ENCODE peak calls at places on chromosomes 16 and 17, in five cellular contexts. One of them, this sample, is unnamed.

GRCh38 chr17:40926341-40926740 is 11.1 kb downstream of the KRT23 start:
- DNase-seq in effector CD4-positive, alpha-beta T cell: no peak
- DNase-seq in foreskin melanocyte: peak
- DNase-seq in AG09319: no peak
- DNase-seq in fibroblast of the conjunctiva: no peak
- DNase-seq in this sample: no peak

GRCh38 chr17:74639704-74640142 is 16.2 kb upstream of the CD300E start:
- DNase-seq in effector CD4-positive, alpha-beta T cell: no peak
- DNase-seq in foreskin melanocyte: no peak
- DNase-seq in AG09319: no peak
- DNase-seq in fibroblast of the conjunctiva: no peak
- DNase-seq in this sample: no peak

GRCh38 chr17:81991684-81992513 is 14.5 kb downstream of the ASPSCR1 start:
- DNase-seq in effector CD4-positive, alpha-beta T cell: no peak
- DNase-seq in foreskin melanocyte: no peak
- DNase-seq in AG09319: no peak
- DNase-seq in fibroblast of the conjunctiva: peak
- DNase-seq in this sample: no peak

GRCh38 chr16:87874639-87875472 is 5.5 kb upstream of the SLC7A5 start:
- DNase-seq in effector CD4-positive, alpha-beta T cell: no peak
- DNase-seq in foreskin melanocyte: no peak
- DNase-seq in AG09319: no peak
- DNase-seq in fibroblast of the conjunctiva: no peak
- DNase-seq in this sample: no peak

GRCh38 chr17:22310717-22311686 is 618.7 kb downstream of the KCNJ18 start:
- DNase-seq in effector CD4-positive, alpha-beta T cell: no peak
- DNase-seq in foreskin melanocyte: no peak
- DNase-seq in AG09319: no peak
- DNase-seq in fibroblast of the conjunctiva: no peak
- DNase-seq in this sample: peak

GRCh38 chr17:39485555-39485954 is 24.3 kb downstream of the CDK12 start:
- DNase-seq in effector CD4-positive, alpha-beta T cell: no peak
- DNase-seq in foreskin melanocyte: no peak
- DNase-seq in AG09319: peak
- DNase-seq in fibroblast of the conjunctiva: peak
- DNase-seq in this sample: no peak

GRCh38 chr17:65515512-65515911 is 45.9 kb downstream of the AXIN2 start:
- DNase-seq in effector CD4-positive, alpha-beta T cell: no peak
- DNase-seq in foreskin melanocyte: no peak
- DNase-seq in AG09319: no peak
- DNase-seq in fibroblast of the conjunctiva: no peak
- DNase-seq in this sample: no peak

GRCh38 chr17:30576326-30576861 is 99.2 kb downstream of the GOSR1 start:
- DNase-seq in effector CD4-positive, alpha-beta T cell: no peak
- DNase-seq in foreskin melanocyte: no peak
- DNase-seq in AG09319: no peak
- DNase-seq in fibroblast of the conjunctiva: no peak
- DNase-seq in this sample: no peak

GRCh38 chr17:50280801-50281441 is 6.7 kb downstream of the TMEM92 start:
- DNase-seq in effector CD4-positive, alpha-beta T cell: no peak
- DNase-seq in foreskin melanocyte: no peak
- DNase-seq in AG09319: no peak
- DNase-seq in fibroblast of the conjunctiva: no peak
- DNase-seq in this sample: no peak

GRCh38 chr17:49696233-49696761 is 11.5 kb downstream of the SLC35B1 start:
- DNase-seq in effector CD4-positive, alpha-beta T cell: peak
- DNase-seq in foreskin melanocyte: no peak
- DNase-seq in AG09319: no peak
- DNase-seq in fibroblast of the conjunctiva: no peak
- DNase-seq in this sample: no peak

GRCh38 chr16:89555780-89556179 is 4.7 kb upstream of the RPL13 start:
- DNase-seq in effector CD4-positive, alpha-beta T cell: no peak
- DNase-seq in foreskin melanocyte: no peak
- DNase-seq in AG09319: no peak
- DNase-seq in fibroblast of the conjunctiva: no peak
- DNase-seq in this sample: no peak

GRCh38 chr16:71711789-71712188 is 12.7 kb downstream of the PHLPP2 start:
- DNase-seq in effector CD4-positive, alpha-beta T cell: no peak
- DNase-seq in foreskin melanocyte: no peak
- DNase-seq in AG09319: no peak
- DNase-seq in fibroblast of the conjunctiva: no peak
- DNase-seq in this sample: no peak

GRCh38 chr17:61325382-61326073 is 74.1 kb upstream of the TBX2 start:
- DNase-seq in effector CD4-positive, alpha-beta T cell: no peak
- DNase-seq in foreskin melanocyte: peak
- DNase-seq in AG09319: no peak
- DNase-seq in fibroblast of the conjunctiva: no peak
- DNase-seq in this sample: no peak

GRCh38 chr16:986925-987581 is 5.5 kb downstream of the SOX8 start:
- DNase-seq in effector CD4-positive, alpha-beta T cell: no peak
- DNase-seq in foreskin melanocyte: no peak
- DNase-seq in AG09319: no peak
- DNase-seq in fibroblast of the conjunctiva: no peak
- DNase-seq in this sample: no peak

GRCh38 chr17:13311301-13311700 is 290.4 kb downstream of the HS3ST3A1 start:
- DNase-seq in effector CD4-positive, alpha-beta T cell: no peak
- DNase-seq in foreskin melanocyte: peak
- DNase-seq in AG09319: peak
- DNase-seq in fibroblast of the conjunctiva: peak
- DNase-seq in this sample: no peak

GRCh38 chr17:61380836-61381525 is 18.7 kb upstream of the TBX2 start:
- DNase-seq in effector CD4-positive, alpha-beta T cell: no peak
- DNase-seq in foreskin melanocyte: no peak
- DNase-seq in AG09319: no peak
- DNase-seq in fibroblast of the conjunctiva: no peak
- DNase-seq in this sample: no peak

GRCh38 chr16:50711862-50712567 is 18.6 kb downstream of the NOD2 start:
- DNase-seq in effector CD4-positive, alpha-beta T cell: no peak
- DNase-seq in foreskin melanocyte: no peak
- DNase-seq in AG09319: no peak
- DNase-seq in fibroblast of the conjunctiva: no peak
- DNase-seq in this sample: no peak

GRCh38 chr16:68512183-68512582 is 26.9 kb upstream of the ZFP90 start:
- DNase-seq in effector CD4-positive, alpha-beta T cell: no peak
- DNase-seq in foreskin melanocyte: no peak
- DNase-seq in AG09319: no peak
- DNase-seq in fibroblast of the conjunctiva: no peak
- DNase-seq in this sample: no peak

GRCh38 chr16:19860146-19861030 is 24.3 kb downstream of the GPRC5B start:
- DNase-seq in effector CD4-positive, alpha-beta T cell: no peak
- DNase-seq in foreskin melanocyte: no peak
- DNase-seq in AG09319: peak
- DNase-seq in fibroblast of the conjunctiva: peak
- DNase-seq in this sample: no peak

GRCh38 chr16:70453891-70454220 is 539 bp upstream of the FCSK start:
- DNase-seq in effector CD4-positive, alpha-beta T cell: no peak
- DNase-seq in foreskin melanocyte: peak
- DNase-seq in AG09319: no peak
- DNase-seq in fibroblast of the conjunctiva: no peak
- DNase-seq in this sample: no peak

GRCh38 chr17:64025732-64026294 is 5.4 kb upstream of the ICAM2 start:
- DNase-seq in effector CD4-positive, alpha-beta T cell: peak
- DNase-seq in foreskin melanocyte: peak
- DNase-seq in AG09319: peak
- DNase-seq in fibroblast of the conjunctiva: peak
- DNase-seq in this sample: peak

GRCh38 chr17:13940858-13941665 is 128.2 kb upstream of the COX10 start:
- DNase-seq in effector CD4-positive, alpha-beta T cell: no peak
- DNase-seq in foreskin melanocyte: no peak
- DNase-seq in AG09319: no peak
- DNase-seq in fibroblast of the conjunctiva: no peak
- DNase-seq in this sample: peak

GRCh38 chr16:67936876-67937605 is 391 bp upstream of the PSMB10 start:
- DNase-seq in effector CD4-positive, alpha-beta T cell: peak
- DNase-seq in foreskin melanocyte: no peak
- DNase-seq in AG09319: no peak
- DNase-seq in fibroblast of the conjunctiva: no peak
- DNase-seq in this sample: no peak

GRCh38 chr17:21295036-21295952 is 10.8 kb downstream of the MAP2K3 start:
- DNase-seq in effector CD4-positive, alpha-beta T cell: no peak
- DNase-seq in foreskin melanocyte: no peak
- DNase-seq in AG09319: no peak
- DNase-seq in fibroblast of the conjunctiva: no peak
- DNase-seq in this sample: no peak

GRCh38 chr17:81194941-81195901 is 27.5 kb downstream of the CEP131 start:
- DNase-seq in effector CD4-positive, alpha-beta T cell: no peak
- DNase-seq in foreskin melanocyte: no peak
- DNase-seq in AG09319: no peak
- DNase-seq in fibroblast of the conjunctiva: no peak
- DNase-seq in this sample: no peak

GRCh38 chr16:89691231-89691985 is 4.9 kb downstream of the CDK10 start:
- DNase-seq in effector CD4-positive, alpha-beta T cell: no peak
- DNase-seq in foreskin melanocyte: no peak
- DNase-seq in AG09319: no peak
- DNase-seq in fibroblast of the conjunctiva: no peak
- DNase-seq in this sample: no peak

GRCh38 chr16:70331588-70332358 is 14.9 kb upstream of the DDX19A start:
- DNase-seq in effector CD4-positive, alpha-beta T cell: no peak
- DNase-seq in foreskin melanocyte: no peak
- DNase-seq in AG09319: no peak
- DNase-seq in fibroblast of the conjunctiva: no peak
- DNase-seq in this sample: no peak

GRCh38 chr17:70609566-70609965 is 440.2 kb downstream of the KCNJ2 start:
- DNase-seq in effector CD4-positive, alpha-beta T cell: no peak
- DNase-seq in foreskin melanocyte: peak
- DNase-seq in AG09319: no peak
- DNase-seq in fibroblast of the conjunctiva: no peak
- DNase-seq in this sample: peak

This sample was measured in COLO829.